ENCODE peak calls at places on chromosomes 4 and X, in four cellular contexts. M is DND-41; V is fibroblast of lung; U is CD8-positive, alpha-beta T cell. L is an unnamed sample. For H3K4me1, the result is how much of the 10 kb centered on the place peaks cover.

GRCh38 chr4:184705692-184706091 is 28.2 kb downstream of the CENPU start:
- DNase-seq in M (no peak), V (no peak), U (no peak), L (no peak)

GRCh38 chr4:42671431-42672194 is 14.7 kb upstream of the ATP8A1 start:
- DNase-seq in M (peak), V (no peak), U (peak), L (peak)

GRCh38 chr4:133565379-133565778 is 416.3 kb downstream of the PCDH10 start:
- DNase-seq in M (no peak), V (peak), U (no peak), L (no peak)

GRCh38 chr4:3346146-3346545 is 53.3 kb downstream of the RGS12 start:
- DNase-seq in M (peak), V (peak), U (peak), L (peak)

GRCh38 chr4:31370866-31371465 is 650.8 kb downstream of the PCDH7 start:
- DNase-seq in M (peak), V (peak), U (no peak), L (no peak)

GRCh38 chrX:43804021-43804420 is 78.2 kb downstream of the MAOB start:
- DNase-seq in M (no peak), V (no peak), U (no peak), L (no peak)

GRCh38 chrX:136496359-136496767 is 1.0 kb upstream of the HTATSF1 start:
- DNase-seq in M (no peak), V (no peak), U (no peak), L (peak)

GRCh38 chrX:19739683-19740082 is 147.7 kb downstream of the SH3KBP1 start:
- DNase-seq in M (peak), V (peak), U (peak), L (peak)

GRCh38 chrX:121154858-121155404 is 107.5 kb downstream of the GLUD2 start:
- DNase-seq in M (no peak), V (no peak), U (no peak), L (no peak)

GRCh38 chr4:1401409-1402020 is 4.7 kb downstream of the NKX1-1 start:
- DNase-seq in M (no peak), V (no peak), U (no peak), L (no peak)

GRCh38 chrX:112961981-112962380 is 121.3 kb upstream of the AMOT start:
- DNase-seq in M (no peak), V (no peak), U (no peak), L (no peak)

GRCh38 chrX:131264053-131264452 is 25.1 kb downstream of the IGSF1 start:
- DNase-seq in M (no peak), V (no peak), U (no peak), L (no peak)

GRCh38 chr4:102761478-102761790 is 666 bp upstream of the MANBA start:
- DNase-seq in M (no peak), V (peak), U (no peak), L (no peak)

GRCh38 chr4:108979754-108980153 is 216.9 kb upstream of the ETNPPL start:
- DNase-seq in M (peak), V (no peak), U (no peak), L (no peak)

GRCh38 chr4:54233697-54234496 is 4.8 kb downstream of the PDGFRA start:
- DNase-seq in M (peak), V (peak), U (peak), L (peak)

GRCh38 chr4:173506780-173507211 is 23.2 kb downstream of the HAND2 start:
- DNase-seq in M (no peak), V (no peak), U (no peak), L (no peak)

GRCh38 chrX:20361081-20361889 is 94.6 kb upstream of the RPS6KA3 start:
- DNase-seq in M (no peak), V (peak), U (no peak), L (no peak)

GRCh38 chr4:81257021-81257420 is 42.0 kb upstream of the PRKG2 start:
- DNase-seq in M (no peak), V (peak), U (no peak), L (no peak)

GRCh38 chr4:168558587-168558986 is 61.7 kb downstream of the PALLD start:
- DNase-seq in M (no peak), V (no peak), U (no peak), L (no peak)

GRCh38 chrX:107571296-107571998 is 56.9 kb upstream of the PRPS1 start:
- DNase-seq in M (no peak), V (peak), U (no peak), L (no peak)

GRCh38 chrX:96791559-96791958 is 92.1 kb upstream of the RPA4 start:
- DNase-seq in M (no peak), V (peak), U (no peak), L (no peak)

GRCh38 chr4:87066403-87067119 is 131.8 kb downstream of the AFF1 start:
- DNase-seq in M (no peak), V (no peak), U (no peak), L (no peak)

GRCh38 chrX:3449287-3449686 is 102.8 kb upstream of the MXRA5 start:
- DNase-seq in M (no peak), V (no peak), U (no peak), L (no peak)

GRCh38 chr4:81676552-81676951 is 204.8 kb upstream of the RASGEF1B start:
- DNase-seq in M (no peak), V (peak), U (no peak), L (no peak)

GRCh38 chr4:152079543-152080293 is 318.9 kb upstream of the GATB start:
- DNase-seq in M (peak), V (no peak), U (peak), L (peak)

GRCh38 chr4:157075811-157076577 is at the start of gene GLRB:
- DNase-seq in M (no peak), V (peak), U (no peak), L (no peak)

GRCh38 chrX:16666541-16666940 is 16.6 kb downstream of the S100G start:
- DNase-seq in M (no peak), V (no peak), U (no peak), L (no peak)

GRCh38 chrX:19225906-19226305 is 103.6 kb upstream of the ADGRG2 start:
- DNase-seq in M (no peak), V (peak), U (no peak), L (no peak)

GRCh38 chr4:62917649-62918048 is 1491.6 kb downstream of the TECRL start:
- DNase-seq in M (no peak), V (no peak), U (no peak), L (no peak)

GRCh38 chrX:71103110-71103983 is 3.2 kb downstream of the CXorf65 start:
- DNase-seq in M (peak), V (no peak), U (peak), L (peak)

GRCh38 chrX:101009086-101009485 is 39.6 kb downstream of the ARL13A start:
- DNase-seq in M (no peak), V (peak), U (no peak), L (no peak)

GRCh38 chr4:11483076-11483475 is 54.4 kb upstream of the HS3ST1 start:
- DNase-seq in M (no peak), V (no peak), U (no peak), L (no peak)

DNA sequence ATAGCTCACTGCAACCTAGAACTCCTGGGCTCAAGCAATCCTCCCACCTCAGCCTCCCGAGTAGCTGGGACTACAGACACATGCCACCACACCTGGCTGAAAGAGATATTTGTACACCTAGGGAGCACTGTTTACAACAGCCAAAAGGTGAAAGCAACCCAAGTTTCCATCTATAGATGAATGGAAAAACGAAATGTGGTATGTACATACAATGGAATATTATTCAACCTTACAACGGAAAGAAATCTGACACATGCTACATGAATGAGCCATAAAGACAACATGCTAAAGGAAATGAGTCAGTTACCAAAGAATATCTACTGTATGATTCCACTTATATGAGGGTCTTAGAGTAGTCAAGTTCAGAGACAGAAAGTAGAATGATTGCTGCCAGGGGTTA is 52.2 kb downstream of the ABCG2 start:
- DNase-seq in M (no peak), V (peak), U (no peak), L (no peak)
- H3K4me1 ChIP-seq in M (under half), V (under half), U (under half), L (under half)

DNA sequence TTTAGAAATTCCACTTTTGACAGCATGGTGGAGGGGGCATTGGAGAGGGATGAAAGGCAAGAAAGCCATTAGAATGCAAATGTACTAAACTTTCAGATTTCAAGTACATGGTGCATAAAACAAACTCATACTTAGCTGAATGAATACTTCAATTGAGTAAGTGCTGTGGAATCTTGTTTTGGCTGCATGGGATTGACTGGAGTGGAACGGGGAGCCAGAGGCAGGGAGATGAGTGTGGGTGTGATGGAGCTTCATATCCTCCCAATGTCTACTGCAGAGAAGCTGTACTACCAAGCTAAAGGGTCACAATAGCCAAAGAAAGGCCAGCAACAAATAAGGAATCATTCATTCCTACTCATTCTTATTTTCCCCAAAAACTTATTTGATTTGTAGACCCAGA is 52.3 kb downstream of the USP46 start:
- DNase-seq in M (no peak), V (no peak), U (no peak), L (no peak)
- H3K4me1 ChIP-seq in M (under half), V (under half), U (under half), L (under half)

GRCh38 chr4:145523117-145523516 is 41.5 kb downstream of the SMAD1 start:
- DNase-seq in M (no peak), V (peak), U (no peak), L (no peak)
- H3K4me1 ChIP-seq in M (under half), V (under half), U (under half), L (under half)

GRCh38 chrX:9467751-9468150 is 2.9 kb downstream of the TBL1X start:
- DNase-seq in M (no peak), V (no peak), U (no peak), L (no peak)

GRCh38 chrX:9467181-9467580 is 2.3 kb downstream of the TBL1X start:
- DNase-seq in M (no peak), V (peak), U (no peak), L (no peak)

GRCh38 chrX:9473708-9474107 is 8.8 kb downstream of the TBL1X start:
- DNase-seq in M (no peak), V (no peak), U (no peak), L (no peak)

GRCh38 chrX:9475984-9476383 is 11.1 kb downstream of the TBL1X start:
- DNase-seq in M (no peak), V (no peak), U (no peak), L (no peak)

DNA sequence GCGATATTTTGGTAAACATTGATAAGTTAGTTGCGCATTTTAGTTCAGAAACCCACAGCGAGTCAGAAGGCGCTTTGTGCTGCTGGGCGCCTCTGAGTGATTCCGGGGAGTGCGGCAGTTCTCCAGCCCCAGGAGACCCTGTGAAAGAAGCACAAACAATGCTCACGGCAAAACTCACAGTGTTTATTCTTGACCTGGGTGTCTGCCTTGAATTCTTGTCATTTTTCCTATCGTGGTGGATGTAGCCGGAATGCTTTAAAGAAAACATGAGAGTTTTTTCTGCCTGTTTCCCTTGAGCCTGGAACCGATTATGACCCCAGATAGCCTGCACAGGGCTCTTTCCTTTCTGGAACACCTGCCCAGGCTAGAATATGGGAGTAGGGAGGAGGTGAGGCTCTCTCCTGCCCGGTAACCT is 6.7 kb downstream of the TBL1X start:
- DNase-seq in M (no peak), V (no peak), U (no peak), L (no peak)
- H3K4me1 ChIP-seq in M (under half), V (under half), U (under half), L (under half)

GRCh38 chr4:107719211-107719926 is 665 bp downstream of the PAPSS1 start:
- DNase-seq in M (no peak), V (peak), U (no peak), L (no peak)
- H3K4me1 ChIP-seq in M (under half), V (under half), U (under half), L (under half)

GRCh38 chr4:182083681-182084410 is 159.4 kb upstream of the TENM3 start:
- DNase-seq in M (no peak), V (no peak), U (no peak), L (no peak)
- H3K4me1 ChIP-seq in M (under half), V (under half), U (under half), L (under half)

L was measured in CD4-positive, alpha-beta memory T cell.